ENCODE peak calls at places on chromosomes 13 and 19, in four cellular contexts. T is mucosa of gallbladder; K is lower lobe of right lung; U is stimulated activated CD4-positive, alpha-beta T cell treated with anti-CD3 and anti-CD28 coated beads, Interleukin-4, amount 100 ng/mL, for 48 hours. J is an unnamed sample.

GRCh38 chr13:45178349-45179142 is 22.3 kb downstream of the KCTD4 start:
- DNase-seq in T (no peak), K (no peak), U (no peak), J (no peak)

GRCh38 chr19:40740747-40741146 is 9.5 kb downstream of the ACTMAP start:
- DNase-seq in T (peak), K (no peak), U (no peak), J (no peak)

GRCh38 chr13:53562419-53562818 is 533.8 kb downstream of the OLFM4 start:
- DNase-seq in T (no peak), K (no peak), U (no peak), J (no peak)

GRCh38 chr19:43545981-43546380 is 13.0 kb downstream of the ZNF575 start:
- DNase-seq in T (no peak), K (no peak), U (no peak), J (no peak)

GRCh38 chr13:28792992-28793391 is 27.1 kb upstream of the MTUS2 start:
- DNase-seq in T (no peak), K (no peak), U (no peak), J (peak)

GRCh38 chr19:57642396-57643046 is 9.6 kb downstream of the ZNF211 start:
- DNase-seq in T (no peak), K (no peak), U (no peak), J (no peak)

GRCh38 chr13:79710376-79710775 is 229.4 kb downstream of the NDFIP2 start:
- DNase-seq in T (no peak), K (no peak), U (no peak), J (no peak)

GRCh38 chr13:93364166-93364565 is 137.6 kb downstream of the GPC6 start:
- DNase-seq in T (no peak), K (no peak), U (no peak), J (no peak)

J was measured in MV-4-11.